ENCODE peak calls at places on chromosomes 6 and 20, in five cellular contexts. Z, U, I, E and W are unnamed samples.

GRCh38 chr6:138795809-138796469 is at the start of gene ECT2L:
- DNase-seq in Z (no peak), U (peak; percentile 80), I (peak; percentile 78), E (no peak), W (no peak)

GRCh38 chr6:129279343-129280104 is 396.6 kb downstream of the LAMA2 start:
- DNase-seq in Z (no peak), U (no peak), I (no peak), E (no peak), W (no peak)

GRCh38 chr6:159973951-159974350 is 5.1 kb downstream of the IGF2R start:
- DNase-seq in Z (no peak), U (no peak), I (no peak), E (no peak), W (no peak)

GRCh38 chr6:122712864-122713612 is 66.5 kb upstream of the FABP7 start:
- DNase-seq in Z (no peak), U (no peak), I (no peak), E (no peak), W (no peak)

GRCh38 chr6:31769684-31770371 is 7.3 kb downstream of the VWA7 start:
- DNase-seq in Z (no peak), U (peak; percentile 73), I (peak; percentile 56), E (peak; percentile 86), W (peak; percentile 94)

GRCh38 chr20:46430921-46431712 is 24.7 kb upstream of the ELMO2 start:
- DNase-seq in Z (peak; percentile 70), U (no peak), I (no peak), E (no peak), W (no peak)

GRCh38 chr6:45423901-45424627 is 46.3 kb upstream of the SUPT3H start:
- DNase-seq in Z (no peak), U (peak; percentile 25), I (peak; percentile 58), E (no peak), W (no peak)

GRCh38 chr20:50788045-50788867 is 6.6 kb upstream of the BCAS4 start:
- DNase-seq in Z (no peak), U (no peak), I (no peak), E (peak; percentile 75), W (peak; percentile 48)

GRCh38 chr6:22880686-22881433 is 311.5 kb downstream of the HDGFL1 start:
- DNase-seq in Z (no peak), U (no peak), I (no peak), E (no peak), W (no peak)

GRCh38 chr6:44451803-44452690 is 64.5 kb downstream of the CDC5L start:
- DNase-seq in Z (no peak), U (no peak), I (no peak), E (no peak), W (no peak)

GRCh38 chr6:13420269-13420668 is 67.1 kb downstream of the GFOD1 start:
- DNase-seq in Z (no peak), U (no peak), I (no peak), E (no peak), W (no peak)

GRCh38 chr6:2795960-2796359 is 30.8 kb downstream of the WRNIP1 start:
- DNase-seq in Z (no peak), U (no peak), I (no peak), E (no peak), W (no peak)

GRCh38 chr20:58754584-58754983 is 62.0 kb downstream of the NPEPL1 start:
- DNase-seq in Z (no peak), U (no peak), I (no peak), E (no peak), W (no peak)

GRCh38 chr6:135144678-135145508 is 36.2 kb upstream of the MYB start:
- DNase-seq in Z (no peak), U (no peak), I (no peak), E (peak; percentile 33), W (no peak)

GRCh38 chr6:130513770-130514169 is 148.0 kb downstream of the TMEM200A start:
- DNase-seq in Z (no peak), U (no peak), I (no peak), E (no peak), W (no peak)

GRCh38 chr6:33271098-33271607 is 523 bp downstream of the VPS52 start:
- DNase-seq in Z (no peak), U (no peak), I (no peak), E (no peak), W (no peak)

GRCh38 chr6:7216941-7217621 is 95.9 kb downstream of the SSR1 start:
- DNase-seq in Z (no peak), U (peak; percentile 70), I (no peak), E (no peak), W (no peak)

GRCh38 chr20:32742322-32743236 is 688 bp downstream of the COMMD7 start:
- DNase-seq in Z (no peak), U (no peak), I (peak; percentile 38), E (no peak), W (no peak)

GRCh38 chr6:27678449-27678848 is 205.5 kb upstream of the ZNF184 start:
- DNase-seq in Z (no peak), U (no peak), I (no peak), E (no peak), W (no peak)

GRCh38 chr6:37155394-37156312 is 14.3 kb upstream of the PIM1 start:
- DNase-seq in Z (no peak), U (no peak), I (no peak), E (no peak), W (no peak)

GRCh38 chr6:93341900-93342613 is 77.3 kb downstream of the EPHA7 start:
- DNase-seq in Z (no peak), U (no peak), I (no peak), E (no peak), W (no peak)

GRCh38 chr6:48087448-48087847 is 23.5 kb downstream of the PTCHD4 start:
- DNase-seq in Z (no peak), U (no peak), I (no peak), E (no peak), W (no peak)

GRCh38 chr6:112031956-112032355 is 21.9 kb upstream of the CCN6 start:
- DNase-seq in Z (no peak), U (no peak), I (no peak), E (no peak), W (no peak)

GRCh38 chr6:82397962-82398692 is 34.5 kb downstream of the TPBG start:
- DNase-seq in Z (no peak), U (no peak), I (no peak), E (no peak), W (no peak)

GRCh38 chr6:151240861-151241642 is 1.3 kb downstream of the AKAP12 start:
- DNase-seq in Z (peak; percentile 21), U (peak; percentile 60), I (peak; percentile 65), E (peak; percentile 67), W (peak; percentile 46)

GRCh38 chr6:7737867-7738266 is 12.0 kb downstream of the BMP6 start:
- DNase-seq in Z (no peak), U (no peak), I (no peak), E (no peak), W (no peak)

GRCh38 chr6:127267742-127268588 is 1.3 kb downstream of the RNF146 start:
- DNase-seq in Z (no peak), U (no peak), I (no peak), E (no peak), W (no peak)

GRCh38 chr20:52596261-52596660 is 375.9 kb upstream of the TSHZ2 start:
- DNase-seq in Z (no peak), U (no peak), I (no peak), E (no peak), W (no peak)

GRCh38 chr20:45341939-45342862 is 6.0 kb downstream of the SDC4 start:
- DNase-seq in Z (peak; percentile 46), U (peak; percentile 73), I (no peak), E (peak; percentile 38), W (peak; percentile 59)